ENCODE peak calls at places on chromosomes 16 and 17, in nine cellular contexts. X is NCI-H774, V is neuronal stem cell, Y is BJ, H is SK-N-DZ, Q is Right ventricle myocardium superior, T is upper lobe of right lung, E is thoracic aorta, O is hippocampal formation. P is an unnamed sample.
A peak's percentile ranks its signal among the peaks of the same experiment; 100 is the strongest.

GRCh38 chr17:48756816-48757215 is 28.3 kb upstream of the HOXB13 start:
- DNase-seq in X (peak; percentile 70), V (no peak), Y (no peak), H (no peak), Q (no peak), T (no peak), E (no peak), O (no peak), P (no peak)

GRCh38 chr16:48632137-48632774 is 22.3 kb upstream of the N4BP1 start:
- DNase-seq in X (no peak), V (no peak), Y (no peak), H (no peak), Q (no peak), T (peak; percentile 17), E (no peak), O (no peak), P (no peak)

GRCh38 chr17:57255776-57256681 is at the start of gene MSI2:
- DNase-seq in X (peak; percentile 89), V (peak; percentile 75), Y (no peak), H (peak; percentile 79), Q (peak; percentile 97), T (peak; percentile 95), E (peak; percentile 83), O (peak; percentile 69), P (peak; percentile 84)

GRCh38 chr17:46011711-46012505 is 12.9 kb downstream of the STH start:
- DNase-seq in X (no peak), V (no peak), Y (no peak), H (no peak), Q (no peak), T (no peak), E (no peak), O (no peak), P (no peak)

GRCh38 chr16:56019274-56019673 is 144.1 kb upstream of the CES5A start:
- DNase-seq in X (no peak), V (no peak), Y (no peak), H (no peak), Q (no peak), T (no peak), E (no peak), O (no peak), P (no peak)

GRCh38 chr16:83603981-83604570 is 203.7 kb upstream of the HSBP1 start:
- DNase-seq in X (no peak), V (no peak), Y (no peak), H (no peak), Q (no peak), T (no peak), E (no peak), O (no peak), P (no peak)

GRCh38 chr16:67993207-67994036 is 5.9 kb downstream of the DPEP2 start:
- DNase-seq in X (peak; percentile 25), V (peak; percentile 65), Y (no peak), H (peak; percentile 80), Q (peak; percentile 92), T (peak; percentile 93), E (peak; percentile 20), O (peak; percentile 5), P (peak; percentile 87)

GRCh38 chr17:37676115-37676925 is 33.1 kb upstream of the DDX52 start:
- DNase-seq in X (no peak), V (no peak), Y (no peak), H (no peak), Q (no peak), T (no peak), E (no peak), O (no peak), P (no peak)

GRCh38 chr16:56869513-56870270 is 4.7 kb downstream of the SLC12A3 start:
- DNase-seq in X (no peak), V (no peak), Y (no peak), H (no peak), Q (no peak), T (no peak), E (no peak), O (no peak), P (no peak)

GRCh38 chr17:142102-142661 is 4.8 kb downstream of the SCGB1C2 start:
- DNase-seq in X (no peak), V (no peak), Y (no peak), H (peak; percentile 43), Q (peak; percentile 44), T (peak; percentile 59), E (no peak), O (no peak), P (no peak)

GRCh38 chr17:35432176-35433074 is at the start of gene SLFN12:
- DNase-seq in X (no peak), V (peak; percentile 63), Y (peak; percentile 76), H (no peak), Q (peak; percentile 64), T (no peak), E (no peak), O (no peak), P (peak; percentile 20)

GRCh38 chr17:74748529-74749261 is at the start of gene NHERF1:
- DNase-seq in X (peak; percentile 98), V (peak; percentile 92), Y (peak; percentile 66), H (peak; percentile 93), Q (peak; percentile 97), T (peak; percentile 98), E (peak; percentile 75), O (peak; percentile 91), P (peak; percentile 98)

GRCh38 chr16:660459-661183 is 7.3 kb upstream of the RHOT2 start:
- DNase-seq in X (peak; percentile 75), V (peak; percentile 86), Y (no peak), H (peak; percentile 92), Q (peak; percentile 94), T (peak; percentile 97), E (no peak), O (peak; percentile 84), P (peak; percentile 96)

GRCh38 chr17:68491381-68491849 is 20.8 kb upstream of the PRKAR1A start:
- DNase-seq in X (no peak), V (no peak), Y (no peak), H (no peak), Q (no peak), T (no peak), E (no peak), O (no peak), P (no peak)

GRCh38 chr17:55549140-55549539 is 37.9 kb upstream of the SMIM36 start:
- DNase-seq in X (peak; percentile 23), V (no peak), Y (no peak), H (no peak), Q (no peak), T (no peak), E (no peak), O (no peak), P (no peak)

GRCh38 chr17:7022791-7023571 is at the start of gene BCL6B:
- DNase-seq in X (no peak), V (no peak), Y (no peak), H (no peak), Q (peak; percentile 58), T (peak; percentile 71), E (no peak), O (no peak), P (no peak)

GRCh38 chr16:73183678-73184092 is 135.8 kb upstream of the ZFHX3 start:
- DNase-seq in X (no peak), V (no peak), Y (no peak), H (peak; percentile 47), Q (no peak), T (no peak), E (no peak), O (no peak), P (no peak)

GRCh38 chr17:55527520-55528118 is 16.4 kb upstream of the SMIM36 start:
- DNase-seq in X (peak; percentile 59), V (peak; percentile 54), Y (no peak), H (peak; percentile 62), Q (no peak), T (no peak), E (no peak), O (peak; percentile 43), P (no peak)

GRCh38 chr17:34131386-34131785 is 123.7 kb upstream of the CCL2 start:
- DNase-seq in X (no peak), V (no peak), Y (no peak), H (no peak), Q (peak; percentile 80), T (no peak), E (no peak), O (no peak), P (no peak)

GRCh38 chr17:35051183-35051578 is 12.3 kb downstream of the RFFL start:
- DNase-seq in X (no peak), V (no peak), Y (no peak), H (no peak), Q (no peak), T (no peak), E (no peak), O (peak; percentile 31), P (no peak)

GRCh38 chr17:76277300-76278267 is 12.4 kb downstream of the UBALD2 start:
- DNase-seq in X (no peak), V (no peak), Y (no peak), H (no peak), Q (no peak), T (no peak), E (no peak), O (no peak), P (no peak)

P was measured in frontal cortex.